ENCODE peak calls at places on chromosomes 1 and 21, in five cellular contexts. D is IMR-90, J is A549, O is GM12878, H is K562. G is an unnamed sample.

GRCh38 chr1:65793359-65793732 is 651 bp downstream of the PDE4B start:
- DNase-seq in D (peak), J (no peak), O (no peak), H (no peak), G (no peak)

GRCh38 chr1:241918879-241919278 is 38.7 kb upstream of the BECN2 start:
- DNase-seq in D (peak), J (no peak), O (no peak), H (no peak), G (no peak)

GRCh38 chr1:59738152-59738551 is 76.6 kb upstream of the HOOK1 start:
- DNase-seq in D (peak), J (no peak), O (no peak), H (no peak), G (no peak)

GRCh38 chr1:210236840-210237409 is 4.3 kb downstream of the SERTAD4 start:
- DNase-seq in D (peak), J (no peak), O (no peak), H (no peak), G (peak)

GRCh38 chr21:25313891-25314646 is 293.2 kb downstream of the MRPL39 start:
- DNase-seq in D (peak), J (no peak), O (no peak), H (no peak), G (no peak)

GRCh38 chr1:30891223-30891552 is 17.4 kb downstream of the SDC3 start:
- DNase-seq in D (no peak), J (no peak), O (no peak), H (no peak), G (no peak)

GRCh38 chr1:12158362-12159092 is 8.3 kb upstream of the TNFRSF1B start:
- DNase-seq in D (no peak), J (no peak), O (no peak), H (no peak), G (no peak)

GRCh38 chr1:23449918-23450317 is 25.4 kb upstream of the TCEA3 start:
- DNase-seq in D (no peak), J (no peak), O (no peak), H (no peak), G (no peak)

GRCh38 chr1:27632387-27633297 is 2.3 kb downstream of the FGR start:
- DNase-seq in D (no peak), J (no peak), O (peak), H (no peak), G (no peak)

GRCh38 chr21:29175408-29176147 is 45.1 kb downstream of the MAP3K7CL start:
- DNase-seq in D (peak), J (peak), O (no peak), H (no peak), G (no peak)

GRCh38 chr1:211870156-211870555 is 39.6 kb upstream of the LPGAT1 start:
- DNase-seq in D (no peak), J (no peak), O (no peak), H (no peak), G (no peak)

GRCh38 chr1:176847052-176847451 is 317.5 kb downstream of the ASTN1 start:
- DNase-seq in D (no peak), J (no peak), O (no peak), H (no peak), G (no peak)

GRCh38 chr1:218431476-218431875 is 86.3 kb downstream of the TGFB2 start:
- DNase-seq in D (no peak), J (no peak), O (no peak), H (no peak), G (no peak)

GRCh38 chr1:2801535-2802291 is at the start of gene TTC34:
- DNase-seq in D (no peak), J (peak), O (no peak), H (peak), G (peak)

GRCh38 chr1:2789164-2789985 is 12.1 kb downstream of the TTC34 start:
- DNase-seq in D (no peak), J (no peak), O (no peak), H (no peak), G (no peak)

GRCh38 chr1:90413519-90413918 is 303.6 kb downstream of the BARHL2 start:
- DNase-seq in D (no peak), J (no peak), O (no peak), H (no peak), G (no peak)

GRCh38 chr1:59674605-59675004 is 140.1 kb upstream of the HOOK1 start:
- DNase-seq in D (peak), J (no peak), O (no peak), H (no peak), G (no peak)

GRCh38 chr1:197994907-197995407 is 77.8 kb downstream of the LHX9 start:
- DNase-seq in D (peak), J (peak), O (no peak), H (no peak), G (no peak)

GRCh38 chr1:2311184-2312032 is 79.9 kb downstream of the MORN1 start:
- DNase-seq in D (peak), J (peak), O (no peak), H (peak), G (peak)

GRCh38 chr1:174322202-174322862 is 125.4 kb upstream of the GPR52 start:
- DNase-seq in D (no peak), J (no peak), O (no peak), H (no peak), G (no peak)

GRCh38 chr1:29256395-29256794 is 20.1 kb downstream of the PTPRU start:
- DNase-seq in D (no peak), J (peak), O (no peak), H (no peak), G (peak)

GRCh38 chr1:22041505-22041904 is 11.0 kb upstream of the CDC42 start:
- DNase-seq in D (no peak), J (no peak), O (no peak), H (no peak), G (no peak)

GRCh38 chr1:22037520-22037919 is 15.0 kb upstream of the CDC42 start:
- DNase-seq in D (no peak), J (no peak), O (no peak), H (no peak), G (no peak)

GRCh38 chr1:22043175-22043769 is 9.2 kb upstream of the CDC42 start:
- DNase-seq in D (no peak), J (no peak), O (no peak), H (no peak), G (no peak)

GRCh38 chr1:22038036-22038435 is 14.5 kb upstream of the CDC42 start:
- DNase-seq in D (no peak), J (no peak), O (no peak), H (no peak), G (no peak)

GRCh38 chr1:22039594-22040347 is 12.7 kb upstream of the CDC42 start:
- DNase-seq in D (peak), J (peak), O (peak), H (peak), G (peak)
- TF ChIP-seq BHLHE40 in D (no peak), J (no peak), O (no peak), H (no peak), G (no peak)

DNA sequence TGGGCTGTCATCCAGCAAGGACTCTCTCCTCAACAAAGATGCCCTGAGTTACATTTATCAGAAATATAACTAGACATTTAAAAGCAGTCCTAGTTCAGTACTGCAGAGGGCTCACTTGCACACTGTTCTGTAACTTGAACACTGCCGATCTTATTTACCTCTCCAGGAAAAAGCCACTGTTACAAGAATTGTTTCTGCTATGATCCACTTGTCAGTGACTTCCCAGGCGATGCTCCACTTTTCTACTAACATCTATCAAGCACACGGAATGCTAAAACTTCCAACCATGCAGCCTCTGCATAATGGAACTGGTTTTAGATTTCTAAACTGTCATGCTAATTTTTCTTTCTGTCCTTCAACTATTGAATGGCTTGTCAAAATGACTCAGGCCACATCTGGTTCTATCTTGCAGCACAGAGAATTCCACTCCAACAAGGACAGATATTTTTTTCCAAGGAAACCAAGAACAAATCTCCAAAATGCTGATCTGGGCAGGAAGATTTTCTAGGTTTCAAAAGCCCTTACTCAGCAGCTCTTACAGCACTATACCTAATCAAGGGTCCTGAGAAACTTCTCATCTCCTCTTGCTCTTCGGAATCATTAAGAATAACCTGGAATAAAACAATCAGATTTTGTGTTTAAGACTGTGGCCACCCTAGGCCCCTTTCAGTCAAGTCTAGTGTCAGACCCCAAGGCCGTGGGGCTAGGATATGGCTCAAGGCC is 9.9 kb downstream of the SEC16B start:
- DNase-seq in D (peak), J (peak), O (no peak), H (no peak), G (peak)
- TF ChIP-seq BHLHE40 in D (no peak), J (no peak), O (no peak), H (no peak), G (no peak)

DNA sequence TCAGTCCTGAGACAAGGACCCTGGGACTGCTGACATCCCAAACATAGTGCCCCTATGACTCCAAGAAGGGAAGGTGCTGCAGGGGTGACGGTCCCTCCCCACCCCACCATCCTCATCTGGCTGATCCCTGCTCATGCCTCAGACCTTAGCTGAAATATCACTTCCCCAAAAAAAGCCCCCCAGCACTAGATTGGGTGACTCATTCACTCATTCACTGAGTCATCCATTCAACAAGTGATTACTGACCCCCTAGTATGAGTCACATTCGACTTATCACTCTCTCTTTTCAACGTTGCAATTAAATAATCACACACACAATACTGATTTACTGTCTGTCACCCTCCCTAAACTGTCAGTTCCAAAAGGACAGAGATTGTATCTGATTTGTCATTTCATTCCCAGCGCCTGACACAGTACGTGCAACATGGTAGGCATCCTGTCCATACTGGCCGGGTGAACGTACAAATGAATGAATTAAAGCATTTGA is 48.6 kb downstream of the HIVEP3 start:
- DNase-seq in D (peak), J (no peak), O (no peak), H (peak), G (no peak)
- TF ChIP-seq BHLHE40 in D (peak), J (no peak), O (no peak), H (peak), G (no peak)

GRCh38 chr1:10968411-10968826 is 44.0 kb upstream of the TARDBP start:
- DNase-seq in D (no peak), J (no peak), O (peak), H (no peak), G (no peak)

GRCh38 chr1:10966233-10966632 is 46.2 kb upstream of the TARDBP start:
- DNase-seq in D (no peak), J (no peak), O (no peak), H (no peak), G (no peak)

GRCh38 chr1:10969971-10970332 is 42.5 kb upstream of the TARDBP start:
- DNase-seq in D (no peak), J (no peak), O (no peak), H (no peak), G (no peak)

GRCh38 chr1:10967105-10967504 is 45.3 kb upstream of the TARDBP start:
- DNase-seq in D (no peak), J (no peak), O (no peak), H (no peak), G (no peak)

DNA sequence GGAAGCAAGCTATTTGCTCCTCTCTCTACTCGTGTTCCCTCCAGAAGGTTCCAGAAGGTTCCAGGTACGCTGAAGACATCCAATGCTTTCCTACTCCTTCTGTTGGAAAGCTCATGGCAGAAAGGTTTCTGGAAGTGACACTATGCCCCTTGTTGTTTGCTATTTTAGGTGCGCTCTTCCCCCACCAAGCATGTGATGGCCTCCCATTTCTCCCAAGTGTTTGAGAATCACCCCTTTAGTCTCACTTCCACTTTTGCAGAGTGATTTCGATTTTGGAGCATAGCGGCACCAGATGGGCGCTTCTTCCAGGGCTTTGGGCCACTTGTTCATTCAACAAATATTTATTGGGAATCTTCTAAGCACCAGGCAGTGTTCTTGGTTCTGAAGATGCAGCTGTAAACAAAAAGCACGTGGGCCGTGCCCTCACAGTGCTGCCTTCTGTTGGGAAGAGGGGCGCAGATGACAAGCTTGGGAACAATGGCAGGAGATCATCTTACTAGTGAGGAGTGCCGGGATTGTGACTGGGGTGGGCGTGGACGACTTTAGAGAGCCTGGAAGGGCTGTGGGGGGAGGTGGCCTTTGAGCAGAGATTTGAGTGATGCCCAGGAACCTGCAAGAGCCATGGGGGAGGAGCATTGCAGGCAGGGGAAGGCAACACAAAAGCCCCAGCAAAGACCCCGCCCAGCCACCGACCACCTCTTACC is 43.0 kb upstream of the TARDBP start:
- DNase-seq in D (no peak), J (no peak), O (no peak), H (no peak), G (no peak)
- TF ChIP-seq BHLHE40 in D (no peak), J (no peak), O (no peak), H (no peak), G (no peak)

GRCh38 chr1:13754510-13755103 is 54.6 kb downstream of the PRDM2 start:
- DNase-seq in D (peak), J (no peak), O (no peak), H (no peak), G (no peak)
- TF ChIP-seq BHLHE40 in D (no peak), J (no peak), O (no peak), H (no peak), G (no peak)

GRCh38 chr1:21123287-21123961 is 53.3 kb downstream of the EIF4G3 start:
- DNase-seq in D (peak), J (no peak), O (no peak), H (no peak), G (no peak)
- TF ChIP-seq BHLHE40 in D (no peak), J (no peak), O (no peak), H (no peak), G (no peak)

G was measured in HEK293T.